ENCODE peak calls at places on chromosomes 16 and 17, in four cellular contexts. G, F, J and D are unnamed samples.
A peak's percentile ranks its signal among the peaks of the same experiment; 100 is the strongest.

GRCh38 chr16:68309798-68310197 is 948 bp downstream of the SLC7A6OS start:
- DNase-seq in G (no peak), F (no peak), J (no peak), D (no peak)

GRCh38 chr17:36657763-36658490 is 56.5 kb downstream of the MRM1 start:
- DNase-seq in G (no peak), F (no peak), J (no peak), D (no peak)

GRCh38 chr16:86509759-86510464 is 415 bp upstream of the FOXF1 start:
- DNase-seq in G (no peak), F (no peak), J (no peak), D (peak; percentile 65)

GRCh38 chr16:969508-970378 is 1.0 kb downstream of the LMF1 start:
- DNase-seq in G (no peak), F (no peak), J (no peak), D (no peak)

GRCh38 chr17:42189651-42189965 is 4.4 kb upstream of the HCRT start:
- DNase-seq in G (no peak), F (no peak), J (no peak), D (no peak)

GRCh38 chr17:71084219-71084618 is 914.9 kb downstream of the KCNJ2 start:
- DNase-seq in G (no peak), F (no peak), J (peak; percentile 8), D (no peak)

GRCh38 chr17:48127371-48128051 is 19.9 kb downstream of the SNX11 start:
- DNase-seq in G (no peak), F (no peak), J (no peak), D (peak; percentile 87)

GRCh38 chr17:17713839-17714238 is 32.6 kb downstream of the RAI1 start:
- DNase-seq in G (no peak), F (no peak), J (no peak), D (no peak)

GRCh38 chr17:73455050-73455687 is 143.4 kb upstream of the CDC42EP4 start:
- DNase-seq in G (no peak), F (no peak), J (no peak), D (no peak)